ENCODE peak calls at places on chromosomes 13 and 19, in five cellular contexts. K is transverse colon, Q is endothelial cell of umbilical vein, X is AG10803, Z is endodermal cell. W is an unnamed sample.

GRCh38 chr19:2517881-2518601 is 42.1 kb downstream of the GADD45B start:
- DNase-seq in Q (no peak), K (no peak), Z (no peak), X (peak), W (no peak)

GRCh38 chr19:58548859-58549663 is 5.2 kb downstream of the TRIM28 start:
- DNase-seq in Q (no peak), Z (no peak), X (no peak), K (no peak), W (no peak)

GRCh38 chr13:109810761-109811510 is 24.6 kb upstream of the IRS2 start:
- DNase-seq in Q (no peak), K (no peak), X (no peak), Z (no peak), W (no peak)

GRCh38 chr19:10191347-10191746 is 3.4 kb downstream of the DNMT1 start:
- DNase-seq in Z (no peak), X (peak), Q (peak), K (no peak), W (no peak)

GRCh38 chr13:29439601-29440381 is 155.7 kb downstream of the SLC7A1 start:
- DNase-seq in K (no peak), X (no peak), Z (no peak), Q (no peak), W (no peak)

GRCh38 chr13:26560456-26560855 is 3.0 kb downstream of the WASF3 start:
- DNase-seq in X (no peak), Z (no peak), Q (no peak), K (no peak), W (no peak)

GRCh38 chr13:40876020-40876738 is 86.8 kb downstream of the SLC25A15 start:
- DNase-seq in K (no peak), X (no peak), Q (no peak), Z (no peak), W (no peak)

GRCh38 chr13:48842316-48842715 is 133.4 kb upstream of the FNDC3A start:
- DNase-seq in Z (no peak), X (no peak), Q (peak), K (no peak), W (no peak)

GRCh38 chr13:79457948-79458347 is 23.0 kb upstream of the NDFIP2 start:
- DNase-seq in K (no peak), Q (peak), Z (no peak), X (peak), W (no peak)

GRCh38 chr19:8639821-8640401 is 9.5 kb downstream of the NFILZ start:
- DNase-seq in X (peak), Q (no peak), Z (peak), K (no peak), W (no peak)

GRCh38 chr13:99974939-99975561 is 3.5 kb upstream of the ZIC5 start:
- DNase-seq in Z (peak), K (no peak), X (no peak), Q (no peak), W (no peak)

GRCh38 chr13:48647625-48648024 is 6.1 kb upstream of the CYSLTR2 start:
- DNase-seq in Z (peak), Q (no peak), K (peak), X (no peak), W (no peak)

GRCh38 chr19:18847516-18848463 is 16.0 kb downstream of the UPF1 start:
- DNase-seq in Q (no peak), X (peak), Z (no peak), K (no peak), W (no peak)
- TF ChIP-seq CTCF in Q (no peak), X (peak), Z (peak), K (no peak), W (no peak)

DNA sequence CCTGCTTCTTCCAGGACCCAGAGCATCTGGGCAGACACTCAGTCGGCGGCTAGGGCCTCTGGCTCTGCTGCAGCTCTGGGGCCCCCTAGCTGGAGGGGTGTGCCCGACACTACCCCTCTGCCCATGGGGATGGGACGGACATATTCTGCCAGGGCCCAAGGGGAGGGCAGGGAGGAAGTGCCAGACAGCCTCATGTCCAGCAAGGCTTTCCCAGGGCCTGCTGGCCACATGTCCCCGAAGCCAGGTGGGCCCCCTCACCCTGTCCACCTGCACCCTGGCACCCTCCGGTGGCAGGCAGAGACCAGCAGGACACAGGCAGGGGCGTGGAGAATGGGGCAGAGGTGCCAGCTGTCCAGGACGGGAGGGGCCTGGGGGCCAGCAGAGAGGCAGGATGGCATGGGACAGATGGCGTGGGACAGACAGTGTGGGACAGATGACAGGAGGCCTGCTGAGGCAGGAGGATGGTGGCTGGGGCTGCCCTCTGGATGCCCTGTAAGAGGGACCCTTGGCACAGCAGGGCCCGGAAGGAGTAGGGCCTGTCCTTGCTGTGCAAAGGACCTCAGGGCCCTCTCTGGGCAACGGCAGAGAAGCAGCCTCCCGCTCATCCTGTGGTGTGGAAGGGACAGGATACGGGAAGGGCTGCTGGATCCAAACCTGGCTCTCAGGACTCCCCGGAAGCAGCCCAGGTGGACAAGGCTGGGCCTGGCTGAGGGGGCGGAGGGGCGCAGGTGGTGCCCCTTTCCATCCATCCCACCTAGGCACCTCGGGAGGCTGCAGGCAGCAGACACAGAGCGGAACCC is 29.1 kb downstream of the CEBPG start:
- DNase-seq in K (peak), X (no peak), Z (no peak), Q (no peak), W (no peak)
- TF ChIP-seq CTCF in K (no peak), X (no peak), Z (no peak), Q (no peak), W (no peak)

GRCh38 chr13:61900033-61900432 is 484.4 kb upstream of the PCDH20 start:
- DNase-seq in K (no peak), Z (peak), X (no peak), Q (no peak), W (no peak)
- TF ChIP-seq CTCF in K (no peak), Z (no peak), X (no peak), Q (no peak), W (no peak)

GRCh38 chr19:54389556-54389955 is 24.8 kb upstream of the LAIR1 start:
- DNase-seq in Q (no peak), Z (no peak), K (no peak), X (no peak), W (no peak)

GRCh38 chr19:54390942-54391577 is 24.2 kb upstream of the TTYH1 start:
- DNase-seq in K (peak), Q (peak), Z (peak), X (peak), W (peak)

GRCh38 chr19:54392078-54392477 is 23.2 kb upstream of the TTYH1 start:
- DNase-seq in X (no peak), K (no peak), Z (no peak), Q (no peak), W (no peak)

GRCh38 chr19:54393381-54393780 is 21.9 kb upstream of the TTYH1 start:
- DNase-seq in K (no peak), Z (no peak), Q (no peak), X (no peak), W (no peak)

GRCh38 chr19:54391589-54392061 is 23.6 kb upstream of the TTYH1 start:
- DNase-seq in K (no peak), Z (peak), X (no peak), Q (no peak), W (no peak)
- TF ChIP-seq CTCF in K (no peak), Z (peak), X (peak), Q (no peak), W (no peak)

GRCh38 chr19:27777726-27778125 is 1435.2 kb downstream of the UQCRFS1 start:
- DNase-seq in X (no peak), Q (no peak), Z (peak), K (no peak), W (no peak)
- TF ChIP-seq CTCF in X (no peak), Q (no peak), Z (peak), K (no peak), W (no peak)

GRCh38 chr13:23888658-23889597 is at the start of gene MIPEP:
- DNase-seq in Z (peak), Q (peak), X (peak), K (peak), W (peak)

GRCh38 chr13:23889598-23890224 is 511 bp upstream of the MIPEP start:
- DNase-seq in X (peak), Q (no peak), Z (no peak), K (no peak), W (no peak)
- TF ChIP-seq CTCF in X (no peak), Q (no peak), Z (peak), K (no peak), W (no peak)

DNA sequence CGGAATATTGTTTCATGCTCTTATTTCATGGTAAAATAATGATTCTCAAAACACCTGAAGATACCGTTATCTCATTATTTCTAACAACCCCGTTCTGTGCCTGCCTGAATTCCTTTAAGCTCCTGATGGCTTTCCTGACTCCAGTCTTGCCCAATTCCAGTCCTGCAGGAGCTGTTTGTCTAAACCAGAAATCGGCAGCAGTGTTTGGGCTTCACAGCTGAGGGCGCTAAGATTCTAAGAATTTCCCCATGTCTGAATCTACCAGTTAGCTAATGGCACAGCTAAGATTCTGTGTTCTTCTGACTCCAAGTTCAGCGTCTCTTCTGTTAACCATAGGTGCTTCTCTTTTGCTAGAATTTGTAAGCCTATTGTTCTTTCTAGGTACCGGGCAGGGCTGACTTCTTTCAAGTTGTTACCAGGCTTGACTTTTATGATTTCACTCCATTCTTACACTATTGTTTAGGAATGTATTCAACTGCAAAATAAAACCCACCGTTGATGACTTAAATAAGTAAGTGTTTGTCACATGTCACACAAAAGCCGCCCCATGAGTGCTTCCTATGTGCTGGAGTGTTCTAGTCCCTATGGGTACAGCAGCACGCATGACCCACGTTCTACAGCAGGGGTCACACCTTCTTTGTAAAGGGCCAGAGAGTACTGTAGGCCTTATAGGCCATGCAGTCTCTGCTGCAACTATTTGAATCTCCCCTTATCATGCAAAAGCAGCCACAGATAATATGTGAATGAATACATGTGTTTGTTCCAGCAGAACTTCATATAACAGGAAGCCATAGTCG is 168.2 kb upstream of the RNF113B start:
- DNase-seq in X (no peak), Z (peak), Q (no peak), K (no peak), W (no peak)
- TF ChIP-seq CTCF in X (no peak), Z (peak), Q (no peak), K (no peak), W (no peak)

GRCh38 chr19:49912965-49913685 is 15.9 kb upstream of the ATF5 start:
- DNase-seq in Q (no peak), K (no peak), Z (peak), X (no peak), W (no peak)
- TF ChIP-seq CTCF in Q (no peak), K (no peak), Z (peak), X (no peak), W (no peak)

GRCh38 chr19:15787611-15788155 is at the start of gene OR10H5:
- DNase-seq in Q (no peak), Z (no peak), K (no peak), X (no peak), W (no peak)

GRCh38 chr19:15790096-15790495 is 2.6 kb downstream of the OR10H5 start:
- DNase-seq in K (no peak), X (no peak), Z (no peak), Q (no peak), W (no peak)

DNA sequence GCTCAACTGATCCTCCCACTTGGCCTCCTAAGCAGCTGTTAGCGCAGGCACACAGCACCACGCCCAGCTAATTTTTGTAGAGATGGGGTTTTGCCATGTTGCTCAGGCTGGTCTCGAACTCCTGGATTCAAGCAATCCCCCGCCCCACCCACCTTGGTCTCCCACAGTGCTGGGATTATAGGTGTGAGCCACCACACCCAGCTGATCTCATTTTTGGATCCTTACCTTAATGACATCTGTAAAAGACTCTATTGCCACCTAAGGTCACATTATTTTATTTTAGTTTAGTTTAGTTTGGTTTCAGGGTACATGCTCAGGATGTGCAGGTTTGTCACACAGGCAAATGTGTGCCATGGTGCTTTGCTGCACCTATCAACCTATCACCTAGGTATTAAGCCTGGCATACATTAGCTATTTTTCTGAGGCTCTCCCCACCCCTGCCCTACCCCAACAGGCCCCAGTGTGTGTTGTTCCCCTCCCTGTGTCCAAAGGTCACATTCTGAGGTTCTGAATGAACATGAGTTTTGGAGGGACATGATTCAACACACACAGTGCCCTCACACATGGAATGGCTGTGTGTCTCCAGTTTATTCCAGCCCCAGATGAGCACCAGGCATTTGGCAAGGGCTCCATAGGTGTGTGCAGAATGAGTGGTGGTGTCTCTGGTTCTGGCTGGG is 1.3 kb downstream of the OR10H5 start:
- DNase-seq in K (peak), Q (no peak), Z (no peak), X (no peak), W (no peak)
- TF ChIP-seq CTCF in K (no peak), Q (no peak), Z (no peak), X (no peak), W (no peak)

W was measured in GM20000.